ENCODE peak calls at places on chromosomes 3 and 15, in nine cellular contexts. F is stimulated activated CD4-positive, alpha-beta T cell treated with anti-CD3 and anti-CD28 coated beads, Interleukin-2, amount 100 ng/mL, for 24 hours; G is fibroblast of lung; D is HT-29; N is MCF 10A; J is left kidney; E is activated gamma-delta T cell treated with Interleukin-2 at 50 U/mL for 16 hours; Q is AG10803; P is BE2C. B is an unnamed sample.

GRCh38 chr15:51229907-51230328 is 108.5 kb downstream of the CYP19A1 start:
- DNase-seq in F (no peak), G (peak; percentile 22), D (peak; percentile 48), N (no peak), J (peak; percentile 63), E (no peak), Q (peak; percentile 56), P (peak; percentile 47), B (peak; percentile 25)

GRCh38 chr15:59170295-59170881 is 36.3 kb upstream of the LDHAL6B start:
- DNase-seq in F (no peak), G (peak; percentile 72), D (peak; percentile 19), N (peak; percentile 91), J (peak; percentile 38), E (no peak), Q (peak; percentile 99), P (no peak), B (no peak)

GRCh38 chr3:134252766-134253165 is 2.1 kb upstream of the RYK start:
- DNase-seq in F (no peak), G (no peak), D (no peak), N (no peak), J (no peak), E (no peak), Q (no peak), P (no peak), B (peak; percentile 24)

GRCh38 chr15:84657748-84658079 is 285 bp downstream of the NMB start:
- DNase-seq in F (no peak), G (no peak), D (no peak), N (no peak), J (no peak), E (no peak), Q (no peak), P (no peak), B (no peak)

GRCh38 chr3:99114565-99115291 is 213.2 kb upstream of the DCBLD2 start:
- DNase-seq in F (no peak), G (peak; percentile 49), D (peak; percentile 78), N (peak; percentile 76), J (peak; percentile 19), E (no peak), Q (peak; percentile 62), P (peak; percentile 26), B (peak; percentile 53)

GRCh38 chr3:69411331-69411730 is 25.4 kb upstream of the FRMD4B start:
- DNase-seq in F (no peak), G (peak; percentile 70), D (no peak), N (peak; percentile 61), J (no peak), E (no peak), Q (peak; percentile 20), P (no peak), B (no peak)

GRCh38 chr3:99895706-99896441 is 78.2 kb downstream of the CMSS1 start:
- DNase-seq in F (no peak), G (peak; percentile 94), D (peak; percentile 62), N (peak; percentile 78), J (no peak), E (no peak), Q (peak; percentile 92), P (no peak), B (no peak)

GRCh38 chr15:66698318-66698961 is 3.6 kb upstream of the SMAD6 start:
- DNase-seq in F (no peak), G (peak; percentile 53), D (peak; percentile 86), N (peak; percentile 65), J (peak; percentile 88), E (no peak), Q (peak; percentile 82), P (peak; percentile 93), B (peak; percentile 90)

GRCh38 chr3:114706591-114707224 is 412.9 kb downstream of the TIGIT start:
- DNase-seq in F (peak; percentile 24), G (peak; percentile 80), D (peak; percentile 18), N (peak; percentile 88), J (no peak), E (no peak), Q (peak; percentile 20), P (peak; percentile 5), B (no peak)

GRCh38 chr3:127754411-127755304 is 67.7 kb downstream of the MGLL start:
- DNase-seq in F (peak; percentile 27), G (no peak), D (no peak), N (no peak), J (no peak), E (no peak), Q (no peak), P (no peak), B (no peak)

GRCh38 chr3:70308760-70309159 is 3.7 kb downstream of the MDFIC2 start:
- DNase-seq in F (no peak), G (peak; percentile 4), D (peak; percentile 1), N (peak; percentile 14), J (peak; percentile 49), E (no peak), Q (no peak), P (no peak), B (peak; percentile 12)

GRCh38 chr3:119457260-119457659 is 6.2 kb downstream of the TMEM39A start:
- DNase-seq in F (no peak), G (no peak), D (no peak), N (no peak), J (no peak), E (no peak), Q (no peak), P (no peak), B (no peak)

GRCh38 chr15:60584355-60585023 is 105.5 kb upstream of the ICE2 start:
- DNase-seq in F (no peak), G (no peak), D (no peak), N (no peak), J (no peak), E (no peak), Q (no peak), P (no peak), B (no peak)

GRCh38 chr15:68979036-68979435 is 35.5 kb upstream of the NOX5 start:
- DNase-seq in F (no peak), G (no peak), D (no peak), N (no peak), J (no peak), E (no peak), Q (no peak), P (no peak), B (no peak)

GRCh38 chr3:11548721-11549131 is 95.0 kb downstream of the VGLL4 start:
- DNase-seq in F (no peak), G (peak; percentile 92), D (no peak), N (peak; percentile 86), J (no peak), E (no peak), Q (peak; percentile 78), P (no peak), B (no peak)

GRCh38 chr15:65424683-65425082 is 1.9 kb upstream of the IGDCC4 start:
- DNase-seq in F (no peak), G (no peak), D (no peak), N (no peak), J (peak; percentile 42), E (no peak), Q (no peak), P (no peak), B (no peak)

GRCh38 chr15:75455982-75456531 is 4.6 kb upstream of the SIN3A start:
- DNase-seq in F (peak; percentile 59), G (peak; percentile 74), D (peak; percentile 73), N (no peak), J (no peak), E (peak; percentile 40), Q (peak; percentile 49), P (no peak), B (no peak)

GRCh38 chr3:125052671-125053303 is 3.0 kb downstream of the HEG1 start:
- DNase-seq in F (no peak), G (peak; percentile 94), D (no peak), N (no peak), J (no peak), E (no peak), Q (peak; percentile 98), P (no peak), B (no peak)

B was measured in WERI-Rb-1.